ENCODE peak calls at places on chromosomes 6 and 20, in five cellular contexts. E is cardiac muscle cell, H is tibial nerve, Y is AG09309, I is fibroblast of lung. Q is an unnamed sample.
A peak's percentile ranks its signal among the peaks of the same experiment; 100 is the strongest.

GRCh38 chr6:34951741-34952140 is 62.7 kb downstream of the ANKS1A start:
- DNase-seq in I (no peak), E (no peak), H (no peak), Y (no peak), Q (no peak)

GRCh38 chr20:58853976-58854637 is 1.6 kb downstream of the GNAS start:
- DNase-seq in E (no peak), Y (no peak), H (no peak), I (no peak), Q (no peak)

GRCh38 chr20:52124821-52125220 is 66.8 kb downstream of the ZFP64 start:
- DNase-seq in I (no peak), E (no peak), Y (no peak), H (no peak), Q (no peak)

GRCh38 chr6:43714311-43715055 is 26.9 kb upstream of the MRPS18A start:
- DNase-seq in E (no peak), H (peak; percentile 77), Y (peak; percentile 23), I (peak; percentile 54), Q (peak; percentile 38)

GRCh38 chr20:23048283-23049200 is 930 bp downstream of the THBD start:
- DNase-seq in E (peak; percentile 60), I (peak; percentile 22), H (peak; percentile 38), Y (no peak), Q (no peak)

GRCh38 chr20:24935140-24935539 is 13.9 kb upstream of the CST7 start:
- DNase-seq in H (no peak), I (no peak), E (no peak), Y (no peak), Q (no peak)

GRCh38 chr6:19851273-19852089 is 14.3 kb downstream of the ID4 start:
- DNase-seq in I (peak; percentile 79), E (peak; percentile 81), Y (peak; percentile 64), H (peak; percentile 46), Q (peak; percentile 79)

GRCh38 chr6:23414204-23414501 is 711.9 kb upstream of the NRSN1 start:
- DNase-seq in Y (peak; percentile 44), I (peak; percentile 86), E (peak; percentile 29), H (no peak), Q (peak; percentile 72)

GRCh38 chr20:46694484-46694883 is 5.2 kb upstream of the TP53RK start:
- DNase-seq in Y (no peak), I (no peak), H (peak; percentile 27), E (peak; percentile 67), Q (peak; percentile 18)

GRCh38 chr6:112027942-112028674 is 25.8 kb upstream of the CCN6 start:
- DNase-seq in Y (peak; percentile 77), H (no peak), E (no peak), I (peak; percentile 51), Q (no peak)

GRCh38 chr6:43705996-43706395 is 18.4 kb upstream of the MRPS18A start:
- DNase-seq in E (no peak), H (no peak), Y (no peak), I (peak; percentile 24), Q (no peak)

GRCh38 chr20:3686867-3687321 is 5.1 kb upstream of the ADAM33 start:
- DNase-seq in Y (peak; percentile 91), I (peak; percentile 91), H (peak; percentile 91), E (no peak), Q (peak; percentile 86)

GRCh38 chr20:33299111-33299603 is 16.1 kb downstream of the BPIFB1 start:
- DNase-seq in H (peak; percentile 50), I (peak; percentile 15), E (peak; percentile 79), Y (no peak), Q (peak; percentile 23)

GRCh38 chr20:4946585-4947378 is 54.5 kb downstream of the SLC23A2 start:
- DNase-seq in H (no peak), Y (no peak), I (no peak), E (no peak), Q (no peak)

GRCh38 chr20:363319-364078 is 16.6 kb downstream of the NRSN2 start:
- DNase-seq in Y (no peak), I (no peak), H (no peak), E (no peak), Q (no peak)

GRCh38 chr6:4817551-4817950 is 41.3 kb downstream of the CDYL start:
- DNase-seq in E (no peak), I (peak; percentile 56), H (no peak), Y (no peak), Q (peak; percentile 44)

GRCh38 chr6:111768431-111768770 is 104.9 kb downstream of the FYN start:
- DNase-seq in H (no peak), E (no peak), Y (no peak), I (no peak), Q (no peak)

GRCh38 chr6:170532867-170533488 is 20.1 kb downstream of the PSMB1 start:
- DNase-seq in H (no peak), Y (no peak), E (no peak), I (peak; percentile 11), Q (peak; percentile 7)

GRCh38 chr20:45752747-45753146 is 30.6 kb downstream of the SPINT4 start:
- DNase-seq in E (no peak), I (peak; percentile 51), Y (peak; percentile 8), H (no peak), Q (no peak)

GRCh38 chr20:13285408-13285807 is 64.3 kb downstream of the ISM1 start:
- DNase-seq in I (no peak), Y (no peak), H (no peak), E (no peak), Q (no peak)

GRCh38 chr6:43608310-43608763 is 20.7 kb downstream of the GTPBP2 start:
- DNase-seq in E (peak; percentile 86), Y (no peak), H (peak; percentile 85), I (peak; percentile 70), Q (peak; percentile 84)

GRCh38 chr6:31792741-31793140 is 2.8 kb downstream of the VARS1 start:
- DNase-seq in Y (no peak), E (no peak), I (peak; percentile 70), H (no peak), Q (peak; percentile 50)

GRCh38 chr20:21100590-21101452 is 5.3 kb downstream of the LINC00237 start:
- DNase-seq in E (no peak), H (no peak), Y (no peak), I (no peak), Q (peak; percentile 18)

GRCh38 chr6:1424306-1424927 is 35.0 kb downstream of the FOXF2 start:
- DNase-seq in H (peak; percentile 12), I (peak; percentile 43), Y (no peak), E (peak; percentile 66), Q (peak; percentile 57)

GRCh38 chr6:71277926-71278594 is 10.6 kb upstream of the OGFRL1 start:
- DNase-seq in H (no peak), E (no peak), Y (no peak), I (no peak), Q (no peak)

GRCh38 chr20:3209946-3210317 is 634 bp downstream of the ITPA start:
- DNase-seq in E (no peak), Y (no peak), I (peak; percentile 10), H (no peak), Q (peak; percentile 6)

GRCh38 chr20:22354647-22355046 is 229.7 kb downstream of the FOXA2 start:
- DNase-seq in Y (no peak), I (no peak), H (no peak), E (no peak), Q (no peak)

GRCh38 chr6:165616116-165616515 is 46.9 kb downstream of the PDE10A start:
- DNase-seq in Y (no peak), E (no peak), H (peak; percentile 26), I (no peak), Q (peak; percentile 64)

GRCh38 chr6:170512249-170512648 is 40.9 kb downstream of the PSMB1 start:
- DNase-seq in I (no peak), Y (no peak), E (no peak), H (no peak), Q (no peak)

GRCh38 chr20:36666181-36666740 is 20.3 kb upstream of the SLA2 start:
- DNase-seq in I (peak; percentile 14), E (peak; percentile 14), Y (no peak), H (no peak), Q (peak; percentile 20)

GRCh38 chr6:68572525-68572924 is 62.6 kb upstream of the ADGRB3 start:
- DNase-seq in I (peak; percentile 1), E (peak; percentile 23), Y (no peak), H (no peak), Q (peak; percentile 11)

GRCh38 chr20:46945465-46945864 is 50.8 kb downstream of the EYA2 start:
- DNase-seq in Y (no peak), I (no peak), H (peak; percentile 52), E (peak; percentile 1), Q (peak; percentile 58)

GRCh38 chr20:49179368-49180277 is 8.5 kb downstream of the STAU1 start:
- DNase-seq in H (no peak), Y (no peak), I (no peak), E (no peak), Q (no peak)

GRCh38 chr6:36827261-36828079 is 11.8 kb downstream of the CPNE5 start:
- DNase-seq in H (no peak), Y (peak; percentile 21), I (peak; percentile 95), E (no peak), Q (peak; percentile 90)

GRCh38 chr6:148448371-148449010 is 105.9 kb downstream of the SASH1 start:
- DNase-seq in H (no peak), Y (no peak), E (no peak), I (no peak), Q (no peak)

GRCh38 chr20:22411568-22412450 is 172.6 kb downstream of the FOXA2 start:
- DNase-seq in H (peak; percentile 13), E (no peak), Y (peak; percentile 37), I (peak; percentile 89), Q (peak; percentile 44)

GRCh38 chr20:137668-138131 is 4.7 kb upstream of the DEFB126 start:
- DNase-seq in E (no peak), Y (no peak), H (no peak), I (no peak), Q (no peak)

GRCh38 chr6:31971279-31971992 is 502 bp downstream of the DXO start:
- DNase-seq in E (no peak), H (no peak), I (no peak), Y (no peak), Q (peak; percentile 12)

GRCh38 chr6:146312606-146313005 is 231.0 kb upstream of the RAB32 start:
- DNase-seq in E (no peak), Y (no peak), H (no peak), I (no peak), Q (no peak)

DNA sequence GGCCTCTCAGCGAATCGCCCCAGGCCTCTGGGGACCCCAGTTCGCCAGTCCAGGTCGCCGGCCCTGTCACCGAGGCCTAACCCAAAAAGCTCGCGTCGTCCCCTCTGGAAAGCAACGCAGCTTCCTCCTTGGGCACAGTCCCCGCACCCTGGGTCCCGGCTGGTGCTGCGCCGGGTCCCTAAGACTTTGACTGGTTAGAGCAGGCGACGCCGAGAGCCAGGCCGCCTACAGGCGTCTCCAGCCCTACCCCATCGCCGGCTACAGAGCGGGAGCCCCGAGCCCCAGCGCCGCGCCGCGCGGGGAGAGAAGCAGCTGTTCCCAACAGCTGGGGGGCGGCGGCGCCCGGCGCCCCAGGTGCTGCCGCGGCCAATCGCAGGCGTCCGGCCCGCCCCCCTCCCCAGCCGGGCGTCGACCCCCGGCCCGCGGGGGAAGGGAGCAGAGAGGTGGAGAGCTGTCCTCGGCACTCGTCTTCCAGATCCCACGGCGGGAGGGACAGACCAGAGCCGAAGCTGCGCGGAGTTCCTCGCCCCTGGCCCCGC is 540 bp upstream of the RBM24 start:
- DNase-seq in E (peak; percentile 94), H (peak; percentile 18), Y (no peak), I (peak; percentile 44), Q (peak; percentile 19)
- H3K4me3 ChIP-seq in E (peak overlapping the region; percentile 97), H (peak overlapping the region; percentile 52), Y (peak overlapping the region; percentile 92), I (peak overlapping the region; percentile 59), Q (peak overlapping the region; percentile 83)

GRCh38 chr20:60050193-60050960 is 92.2 kb downstream of the CDH26 start:
- DNase-seq in Y (no peak), E (peak; percentile 22), I (no peak), H (no peak), Q (no peak)
- TF ChIP-seq CTCF in Y (no peak), E (no peak), I (peak; percentile 13), H (no peak), Q (no peak)

GRCh38 chr6:152952866-152953509 is 29.9 kb downstream of the FBXO5 start:
- DNase-seq in Y (no peak), I (peak; percentile 35), E (peak; percentile 10), H (no peak), Q (peak; percentile 55)
- H3K4me3 ChIP-seq in Y (no peak overlapping the region), I (no peak overlapping the region), E (no peak overlapping the region), H (no peak overlapping the region), Q (no peak overlapping the region)

GRCh38 chr6:7216941-7217621 is 95.9 kb downstream of the SSR1 start:
- DNase-seq in Y (no peak), I (peak; percentile 3), E (peak; percentile 66), H (no peak), Q (no peak)
- TF ChIP-seq CTCF in Y (no peak), I (peak; percentile 34), E (no peak), H (no peak), Q (peak; percentile 2)

Q was measured in astrocyte of the spinal cord.